ENCODE peak calls at places on chromosomes 16 and 17, in nine cellular contexts. T is suprapubic skin, K is esophagus squamous epithelium, Q is vagina, I is IMR-90, X is adrenal gland, F is sigmoid colon, J is heart left ventricle, S is thyroid gland. U is an unnamed sample.

GRCh38 chr17:78643326-78643725 is 66.1 kb upstream of the DNAH17 start:
- DNase-seq in J (no peak), F (peak), I (no peak), X (no peak), Q (no peak), S (no peak), T (no peak), K (no peak), U (no peak)

GRCh38 chr17:37490638-37491614 is 1.2 kb downstream of the DUSP14 start:
- DNase-seq in T (peak), J (peak), K (no peak), X (peak), I (peak), F (peak), S (peak), Q (no peak), U (peak)

GRCh38 chr17:36791961-36792475 is 145.3 kb upstream of the LHX1 start:
- DNase-seq in K (no peak), I (no peak), S (no peak), X (no peak), Q (no peak), J (no peak), T (no peak), F (no peak), U (peak)

GRCh38 chr17:9905902-9906301 is 831 bp upstream of the RCVRN start:
- DNase-seq in Q (no peak), K (no peak), F (no peak), T (no peak), J (no peak), S (peak), I (no peak), X (peak), U (no peak)

GRCh38 chr17:39114744-39115534 is 36.5 kb downstream of the PLXDC1 start:
- DNase-seq in X (no peak), F (peak), K (no peak), S (no peak), I (peak), J (peak), Q (no peak), T (no peak), U (no peak)

GRCh38 chr17:21209511-21210175 is 4.3 kb downstream of the TMEM11 start:
- DNase-seq in F (no peak), X (no peak), T (no peak), J (peak), Q (no peak), I (no peak), K (no peak), S (peak), U (peak)

GRCh38 chr16:31577411-31577810 is 49.7 kb downstream of the AHSP start:
- DNase-seq in X (no peak), T (no peak), S (no peak), J (no peak), I (no peak), K (no peak), Q (no peak), F (no peak), U (no peak)

GRCh38 chr17:8799001-8799850 is at the start of gene MFSD6L:
- DNase-seq in T (no peak), J (no peak), F (no peak), K (no peak), I (no peak), X (no peak), Q (no peak), S (peak), U (peak)

GRCh38 chr16:6841392-6841791 is 491.3 kb upstream of the RBFOX1 start:
- DNase-seq in I (no peak), Q (no peak), X (no peak), T (no peak), K (no peak), J (no peak), S (no peak), F (no peak), U (no peak)

GRCh38 chr16:8716052-8716451 is 41.6 kb downstream of the ABAT start:
- DNase-seq in T (no peak), X (no peak), J (no peak), Q (no peak), I (no peak), K (no peak), F (no peak), S (no peak), U (no peak)

GRCh38 chr16:19649980-19650379 is 68.0 kb downstream of the KNOP1 start:
- DNase-seq in I (no peak), X (no peak), Q (no peak), K (no peak), T (no peak), S (no peak), F (no peak), J (no peak), U (no peak)

GRCh38 chr16:68492151-68492500 is 43.8 kb upstream of the SMPD3 start:
- DNase-seq in Q (no peak), F (no peak), S (peak), I (no peak), J (no peak), K (no peak), T (no peak), X (no peak), U (no peak)

GRCh38 chr16:50445603-50446250 is 76.9 kb upstream of the BRD7 start:
- DNase-seq in T (peak), F (no peak), I (no peak), X (no peak), S (no peak), J (no peak), K (no peak), Q (no peak), U (no peak)

GRCh38 chr16:11743308-11744074 is 834 bp upstream of the TXNDC11 start:
- DNase-seq in X (peak), F (peak), S (no peak), K (peak), T (peak), J (peak), I (peak), Q (no peak), U (no peak)

GRCh38 chr16:27428035-27428785 is 26.2 kb downstream of the IL21R start:
- DNase-seq in T (peak), I (no peak), S (no peak), K (no peak), X (peak), J (no peak), Q (peak), F (peak), U (peak)

GRCh38 chr16:27425961-27426360 is 24.0 kb downstream of the IL21R start:
- DNase-seq in F (no peak), J (no peak), Q (no peak), T (peak), K (no peak), S (no peak), X (no peak), I (no peak), U (no peak)

GRCh38 chr16:27426423-27427408 is 24.7 kb downstream of the IL21R start:
- DNase-seq in X (peak), S (peak), I (peak), F (peak), K (no peak), Q (peak), T (peak), J (no peak), U (peak)

GRCh38 chr16:27429330-27429871 is 27.4 kb downstream of the IL21R start:
- DNase-seq in J (no peak), I (no peak), S (no peak), K (no peak), T (peak), X (no peak), F (peak), Q (peak), U (peak)

GRCh38 chr16:27427538-27427937 is 25.6 kb downstream of the IL21R start:
- DNase-seq in S (no peak), I (no peak), Q (peak), F (peak), K (no peak), T (no peak), X (no peak), J (no peak), U (peak)
- TF ChIP-seq POLR2A in S (no peak), I (no peak), Q (no peak), F (no peak), K (no peak), T (no peak), X (no peak), J (no peak), U (no peak)

GRCh38 chr17:44899074-44899782 is at the start of gene EFTUD2:
- DNase-seq in I (peak), Q (no peak), S (peak), F (peak), X (peak), K (peak), J (peak), T (peak), U (peak)
- TF ChIP-seq CTCF in I (no peak), Q (peak), S (no peak), F (no peak), X (peak), K (peak), J (no peak), T (no peak), U (no peak)

GRCh38 chr17:68011199-68011665 is 15.0 kb upstream of the C17orf58 start:
- DNase-seq in J (peak), F (no peak), S (peak), I (no peak), Q (no peak), X (peak), T (no peak), K (no peak), U (no peak)
- H3K4me3 ChIP-seq in J (peak), F (no peak), S (no peak), I (no peak), Q (no peak), X (no peak), T (no peak), K (no peak), U (no peak)

GRCh38 chr17:57462007-57462579 is 205.8 kb downstream of the MSI2 start:
- DNase-seq in Q (no peak), T (no peak), J (no peak), I (no peak), K (no peak), F (no peak), X (no peak), S (no peak), U (no peak)

GRCh38 chr17:57465551-57465950 is 209.2 kb downstream of the MSI2 start:
- DNase-seq in F (no peak), Q (no peak), S (peak), K (no peak), J (no peak), X (no peak), I (no peak), T (no peak), U (no peak)

GRCh38 chr17:57464191-57464864 is 208.0 kb downstream of the MSI2 start:
- DNase-seq in J (peak), F (no peak), K (no peak), X (no peak), I (no peak), T (no peak), Q (no peak), S (no peak), U (no peak)

GRCh38 chr17:57461082-57461481 is 204.8 kb downstream of the MSI2 start:
- DNase-seq in S (no peak), I (peak), K (no peak), Q (no peak), J (no peak), T (no peak), F (no peak), X (peak), U (no peak)

DNA sequence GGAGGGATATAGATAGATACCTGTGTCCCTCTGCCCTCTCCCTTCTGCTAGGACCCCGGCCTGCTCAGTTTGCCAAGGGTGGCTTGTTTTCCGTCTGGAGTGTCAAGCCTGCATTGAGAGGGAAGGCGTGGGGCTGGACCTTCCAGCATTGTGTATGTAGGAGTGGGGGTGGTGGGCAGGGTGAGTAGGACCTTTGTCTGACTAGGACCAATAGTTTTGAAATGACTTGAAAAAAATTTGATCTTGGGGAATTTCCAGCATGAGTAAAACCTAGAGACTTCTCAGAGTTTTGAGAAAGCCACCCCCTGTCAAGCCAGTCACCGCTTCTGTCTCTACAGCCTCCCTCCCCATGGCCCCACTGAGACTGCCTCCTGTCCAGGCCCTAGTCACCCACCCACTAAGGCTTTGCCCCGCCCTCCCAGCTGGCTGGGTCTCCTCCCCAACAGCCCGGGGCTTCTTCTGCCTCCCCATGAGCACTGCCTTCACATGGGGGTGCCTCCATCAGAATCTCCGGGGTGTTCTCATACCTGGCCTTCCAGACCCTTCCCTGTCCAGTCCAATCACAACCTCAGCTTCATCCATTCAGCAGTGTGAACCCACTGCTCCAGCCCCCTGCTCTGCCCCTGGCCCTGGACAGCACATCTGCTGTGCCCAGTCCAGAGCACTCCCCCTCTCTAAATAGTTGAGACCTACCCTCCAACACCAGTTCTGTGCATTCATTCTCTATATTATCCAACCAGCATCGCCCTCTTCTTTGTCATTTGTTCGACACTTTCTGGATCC is 207.0 kb downstream of the MSI2 start:
- DNase-seq in X (no peak), T (no peak), F (no peak), K (no peak), J (no peak), I (peak), S (peak), Q (no peak), U (no peak)
- TF ChIP-seq POLR2A in X (no peak), T (no peak), F (no peak), K (no peak), J (no peak), I (peak), S (peak), Q (no peak), U (no peak)

GRCh38 chr16:66958857-66959644 is 2.0 kb upstream of the CES3 start:
- DNase-seq in I (no peak), J (no peak), F (no peak), Q (no peak), K (no peak), S (no peak), T (no peak), X (no peak), U (no peak)
- TF ChIP-seq CTCF in I (no peak), J (no peak), F (no peak), Q (no peak), K (no peak), S (no peak), T (no peak), X (no peak), U (no peak)

DNA sequence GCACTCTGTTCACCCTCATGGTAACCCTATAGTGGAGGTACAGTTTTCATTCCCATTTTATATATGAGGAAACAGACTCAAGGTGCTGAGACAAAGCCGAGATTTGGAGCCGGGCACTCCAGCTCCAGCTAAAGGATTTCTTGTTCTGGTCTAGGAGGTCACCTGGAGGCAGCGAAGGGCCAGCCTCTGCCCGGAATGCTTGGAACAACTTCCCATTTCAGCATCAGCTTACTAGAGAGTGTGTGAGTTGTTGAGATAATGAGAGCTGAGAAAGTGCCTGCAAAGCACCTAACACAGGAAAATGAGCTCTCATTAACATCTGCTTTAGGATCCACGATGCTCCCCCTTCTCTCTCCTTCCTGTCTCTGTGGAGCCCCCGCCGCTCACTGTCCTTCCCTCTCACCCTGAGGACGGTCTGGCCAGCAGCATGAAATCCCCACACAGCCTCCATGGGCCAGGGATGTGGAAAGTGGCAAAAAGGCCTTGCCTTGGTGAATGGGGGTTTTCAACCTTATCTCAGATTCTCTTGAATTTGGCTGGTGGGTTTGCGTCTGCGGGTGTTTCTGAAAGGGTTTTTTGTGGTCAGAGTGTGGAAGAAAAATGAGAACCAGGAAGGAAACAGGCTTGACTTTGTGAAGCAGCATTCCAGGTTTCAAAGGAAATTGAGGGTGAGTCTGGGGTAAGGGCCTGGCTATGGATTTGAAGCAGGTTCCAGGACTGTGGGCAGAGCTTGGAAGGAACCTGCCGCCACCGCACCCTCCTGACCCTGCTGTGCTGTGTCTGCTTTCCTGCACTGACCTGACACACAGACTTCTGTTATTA is 178.7 kb downstream of the FOXL1 start:
- DNase-seq in Q (no peak), S (no peak), T (no peak), I (no peak), J (no peak), K (no peak), F (peak), X (no peak), U (no peak)
- H3K4me3 ChIP-seq in Q (no peak), S (no peak), T (no peak), I (no peak), J (no peak), K (no peak), F (no peak), X (no peak), U (no peak)

DNA sequence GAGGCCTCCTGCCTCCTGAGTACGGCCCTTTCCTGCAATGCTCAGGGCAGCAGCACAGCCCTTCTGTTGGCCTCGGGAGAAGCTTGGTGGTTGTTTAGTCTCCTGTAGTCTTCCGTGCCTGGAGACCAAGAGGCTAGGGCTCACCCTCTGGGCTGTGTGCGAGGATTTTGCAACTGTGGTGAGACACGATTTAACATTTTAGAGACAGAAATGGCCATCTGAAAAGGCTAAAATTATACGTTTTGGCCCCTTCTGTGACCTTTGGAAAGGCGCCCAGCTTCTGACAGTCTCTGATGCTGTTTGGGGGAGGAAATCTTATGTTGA is 33.1 kb downstream of the FOXL1 start:
- DNase-seq in F (no peak), J (peak), Q (no peak), X (peak), K (no peak), S (no peak), I (peak), T (no peak), U (peak)
- TF ChIP-seq POLR2A in F (no peak), J (no peak), Q (no peak), X (no peak), K (no peak), S (no peak), I (no peak), T (no peak), U (no peak)

GRCh38 chr16:23348579-23349469 is 46.7 kb downstream of the SCNN1B start:
- DNase-seq in J (no peak), S (no peak), Q (no peak), I (no peak), F (peak), T (no peak), X (no peak), K (no peak), U (no peak)
- TF ChIP-seq CTCF in J (no peak), S (no peak), Q (no peak), I (no peak), F (no peak), T (no peak), X (no peak), K (no peak), U (no peak)

GRCh38 chr17:50535407-50535806 is 2.9 kb downstream of the EPN3 start:
- DNase-seq in S (no peak), F (no peak), X (no peak), Q (no peak), T (no peak), I (no peak), K (no peak), J (no peak), U (no peak)

GRCh38 chr17:50534979-50535326 is 2.4 kb downstream of the EPN3 start:
- DNase-seq in Q (no peak), J (no peak), S (no peak), X (no peak), K (no peak), T (no peak), F (no peak), I (no peak), U (no peak)

GRCh38 chr17:50533185-50533584 is 650 bp downstream of the EPN3 start:
- DNase-seq in I (no peak), K (no peak), J (no peak), T (no peak), S (no peak), X (no peak), F (no peak), Q (no peak), U (no peak)

GRCh38 chr17:50533720-50534148 is 1.2 kb downstream of the EPN3 start:
- DNase-seq in F (no peak), T (no peak), Q (no peak), K (no peak), I (peak), S (peak), X (peak), J (peak), U (no peak)

DNA sequence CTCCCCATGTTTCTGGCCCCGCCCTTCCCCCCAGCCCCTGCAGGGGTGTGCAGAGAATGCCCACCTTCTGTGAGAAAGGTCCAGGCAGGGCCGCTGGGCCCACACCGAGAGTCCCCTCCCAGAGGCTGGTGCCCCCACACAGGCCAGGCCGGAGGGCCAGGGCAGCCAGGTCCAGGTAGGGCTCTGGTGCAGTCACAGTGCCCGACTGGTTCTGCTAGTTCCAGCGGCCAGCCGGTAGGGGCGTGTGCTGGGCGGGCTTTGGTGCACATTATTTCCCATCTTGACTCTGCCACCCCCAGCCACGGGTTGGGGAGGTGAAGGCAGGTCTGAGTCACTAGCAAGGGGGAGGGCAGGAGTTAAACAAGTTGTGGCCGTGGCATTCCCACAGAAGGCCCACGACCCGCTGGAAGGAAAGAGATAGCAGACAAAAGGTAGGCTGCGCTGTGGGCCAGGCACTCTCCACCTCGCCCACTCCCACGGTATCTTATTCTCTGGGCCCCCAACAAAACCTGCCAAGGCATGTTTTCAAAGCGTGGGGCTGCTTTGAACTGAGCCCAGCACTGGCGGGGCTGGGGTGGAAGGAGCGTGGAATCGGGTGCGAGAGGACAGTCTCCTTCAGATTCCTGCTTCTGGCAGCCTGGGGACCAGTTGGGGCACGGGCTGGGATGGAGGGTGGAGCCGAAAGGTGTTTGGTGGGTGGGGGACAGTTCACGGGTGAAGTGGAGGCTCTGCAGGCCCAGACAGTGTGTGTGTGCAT is 1.9 kb downstream of the EPN3 start:
- DNase-seq in F (no peak), T (no peak), I (no peak), J (no peak), K (no peak), Q (no peak), X (peak), S (peak), U (no peak)
- H3K4me3 ChIP-seq in F (no peak), T (peak), I (no peak), J (peak), K (peak), Q (peak), X (peak), S (no peak), U (peak)

GRCh38 chr17:81533713-81534141 is 5.5 kb downstream of the FSCN2 start:
- DNase-seq in S (no peak), J (no peak), K (no peak), Q (no peak), I (no peak), X (no peak), F (no peak), T (no peak), U (no peak)
- TF ChIP-seq POLR2A in S (no peak), J (no peak), K (no peak), Q (no peak), I (no peak), X (no peak), F (no peak), T (no peak), U (no peak)

U was measured in lower leg skin.